ENCODE peak calls at places on chromosomes 6 and 20, in four cellular contexts. Y is K562, P is GM12878, F is endothelial cell of umbilical vein. Z is an unnamed sample.

GRCh38 chr6:17584241-17584803 is 15.8 kb upstream of the FAM8A1 start:
- DNase-seq in Y (peak), P (no peak), F (peak), Z (peak)

GRCh38 chr6:44685213-44685612 is 297.7 kb downstream of the CDC5L start:
- DNase-seq in Y (no peak), P (no peak), F (no peak), Z (no peak)

GRCh38 chr20:59576216-59576953 is 28.0 kb upstream of the PHACTR3 start:
- DNase-seq in Y (no peak), P (no peak), F (no peak), Z (no peak)

GRCh38 chr6:35496036-35496850 is 636 bp downstream of the TEAD3 start:
- DNase-seq in Y (peak), P (no peak), F (no peak), Z (no peak)

GRCh38 chr20:53643031-53643832 is 49.6 kb upstream of the ZNF217 start:
- DNase-seq in Y (peak), P (peak), F (peak), Z (peak)

GRCh38 chr6:83488448-83488847 is 23.9 kb upstream of the PRSS35 start:
- DNase-seq in Y (no peak), P (no peak), F (no peak), Z (no peak)

GRCh38 chr6:30882764-30883475 is 1.4 kb upstream of the DDR1 start:
- DNase-seq in Y (peak), P (peak), F (no peak), Z (no peak)

GRCh38 chr20:45448250-45448649 is 21.3 kb upstream of the WFDC2 start:
- DNase-seq in Y (no peak), P (no peak), F (no peak), Z (no peak)

GRCh38 chr6:53960311-53960710 is 150.9 kb upstream of the MLIP start:
- DNase-seq in Y (no peak), P (no peak), F (no peak), Z (peak)

GRCh38 chr6:43901330-43902230 is 131.6 kb downstream of the VEGFA start:
- DNase-seq in Y (no peak), P (no peak), F (no peak), Z (no peak)

GRCh38 chr6:16999486-17000436 is 102.1 kb upstream of the STMND1 start:
- DNase-seq in Y (no peak), P (no peak), F (no peak), Z (peak)

GRCh38 chr20:24648919-24649318 is 179.5 kb downstream of the SYNDIG1 start:
- DNase-seq in Y (no peak), P (peak), F (no peak), Z (no peak)

GRCh38 chr20:62704341-62704948 is 4.2 kb upstream of the NTSR1 start:
- DNase-seq in Y (peak), P (no peak), F (peak), Z (peak)

GRCh38 chr6:131292145-131292938 is 157.1 kb downstream of the AKAP7 start:
- DNase-seq in Y (no peak), P (no peak), F (no peak), Z (no peak)

GRCh38 chr6:13769655-13770053 is 44.7 kb downstream of the MCUR1 start:
- DNase-seq in Y (no peak), P (no peak), F (no peak), Z (no peak)

GRCh38 chr6:46628976-46629375 is 23.6 kb downstream of the CYP39A1 start:
- DNase-seq in Y (no peak), P (no peak), F (no peak), Z (no peak)

GRCh38 chr6:13573669-13574110 is 711 bp upstream of the SIRT5 start:
- DNase-seq in Y (peak), P (no peak), F (peak), Z (peak)

GRCh38 chr20:7371518-7372158 is 568.6 kb downstream of the HAO1 start:
- DNase-seq in Y (no peak), P (no peak), F (no peak), Z (no peak)

GRCh38 chr20:7379206-7379605 is 561.1 kb downstream of the HAO1 start:
- DNase-seq in Y (no peak), P (no peak), F (no peak), Z (no peak)

GRCh38 chr20:7379621-7380220 is 560.5 kb downstream of the HAO1 start:
- DNase-seq in Y (no peak), P (no peak), F (no peak), Z (no peak)

DNA sequence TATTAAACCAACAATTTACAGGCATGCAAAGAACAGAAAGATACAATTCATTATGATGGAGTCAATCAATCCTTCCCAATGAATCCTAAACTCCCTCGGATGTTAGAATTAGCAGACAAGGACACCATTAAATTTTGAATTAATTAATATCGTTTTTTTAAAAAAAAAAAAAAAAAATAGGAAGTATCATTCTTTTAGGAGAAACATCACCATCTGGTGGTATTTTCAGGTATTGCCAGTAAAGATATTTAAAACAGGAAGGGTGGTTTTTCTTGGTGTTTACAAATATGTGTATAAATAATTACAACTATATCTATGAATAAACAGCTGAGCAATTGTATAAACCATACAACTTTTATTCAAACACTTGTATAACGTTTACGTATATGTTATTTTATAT is 564.4 kb downstream of the HAO1 start:
- DNase-seq in Y (peak), P (no peak), F (peak), Z (peak)
- TF ChIP-seq FOS in Y (no peak), P (no peak), F (no peak), Z (no peak)

GRCh38 chr6:127924440-127924839 is 23.6 kb upstream of the THEMIS start:
- DNase-seq in Y (no peak), P (no peak), F (no peak), Z (peak)
- TF ChIP-seq FOS in Y (no peak), P (no peak), F (no peak), Z (no peak)

GRCh38 chr6:57221191-57221935 is 744 bp downstream of the RAB23 start:
- DNase-seq in Y (peak), P (no peak), F (peak), Z (peak)
- TF ChIP-seq FOS in Y (no peak), P (no peak), F (no peak), Z (no peak)

GRCh38 chr6:150620244-150620643 is 20.6 kb downstream of the PLEKHG1 start:
- DNase-seq in Y (no peak), P (no peak), F (no peak), Z (no peak)

GRCh38 chr6:150616581-150616980 is 16.9 kb downstream of the PLEKHG1 start:
- DNase-seq in Y (no peak), P (no peak), F (peak), Z (no peak)

GRCh38 chr6:150615967-150616366 is 16.3 kb downstream of the PLEKHG1 start:
- DNase-seq in Y (no peak), P (no peak), F (no peak), Z (no peak)

GRCh38 chr6:150617062-150617461 is 17.4 kb downstream of the PLEKHG1 start:
- DNase-seq in Y (no peak), P (no peak), F (peak), Z (no peak)

DNA sequence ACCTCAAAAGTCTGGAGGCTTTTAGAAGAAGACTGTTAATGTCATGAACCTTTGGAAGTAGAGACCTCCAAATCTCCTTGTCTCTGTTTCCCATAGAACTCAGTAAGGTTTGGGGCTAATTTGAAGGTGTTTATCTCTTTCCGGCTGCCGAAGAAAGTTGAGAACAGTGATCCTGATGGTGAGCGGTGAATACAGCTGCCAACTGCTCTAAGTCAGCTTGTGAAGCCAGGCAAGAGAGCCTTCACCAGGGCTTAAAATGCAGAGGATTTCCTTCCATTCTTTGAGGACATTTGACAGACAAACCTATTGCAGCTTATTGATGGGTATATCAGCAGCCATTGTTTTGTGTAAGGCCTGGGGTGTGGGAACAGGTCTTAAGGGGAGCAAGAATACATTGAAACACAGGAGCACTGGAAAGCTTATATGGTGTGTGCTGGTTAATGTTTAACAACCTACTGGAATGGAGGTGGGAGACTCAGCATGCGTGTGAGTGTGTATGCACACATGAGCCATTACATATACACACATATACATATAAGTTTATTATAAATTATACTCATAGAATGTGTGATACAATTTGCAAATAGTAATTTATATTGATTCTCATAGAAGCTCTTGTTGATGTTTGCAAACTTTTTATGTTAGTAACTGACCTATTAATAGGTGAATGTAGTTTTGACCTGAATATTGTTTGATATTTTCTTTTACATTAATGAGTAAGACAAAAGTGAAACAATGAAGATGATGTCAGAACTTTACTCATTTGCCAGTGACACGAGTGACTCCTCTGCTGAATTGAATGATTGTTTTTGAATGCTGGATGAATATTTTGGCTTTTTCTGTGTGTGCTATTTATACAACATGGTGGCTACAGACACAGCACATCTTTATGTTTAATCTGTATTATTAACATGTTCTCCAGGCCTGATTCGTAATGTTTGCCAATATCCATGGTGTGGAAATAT is 18.1 kb downstream of the PLEKHG1 start:
- DNase-seq in Y (no peak), P (no peak), F (peak), Z (no peak)
- TF ChIP-seq FOS in Y (no peak), P (no peak), F (peak), Z (no peak)

GRCh38 chr6:119459207-119459974 is 109.8 kb upstream of the MAN1A1 start:
- DNase-seq in Y (no peak), P (peak), F (no peak), Z (no peak)
- TF ChIP-seq FOS in Y (no peak), P (no peak), F (no peak), Z (no peak)

GRCh38 chr20:4896119-4896700 is 105.1 kb downstream of the SLC23A2 start:
- DNase-seq in Y (no peak), P (no peak), F (no peak), Z (no peak)
- TF ChIP-seq FOS in Y (no peak), P (no peak), F (no peak), Z (no peak)

DNA sequence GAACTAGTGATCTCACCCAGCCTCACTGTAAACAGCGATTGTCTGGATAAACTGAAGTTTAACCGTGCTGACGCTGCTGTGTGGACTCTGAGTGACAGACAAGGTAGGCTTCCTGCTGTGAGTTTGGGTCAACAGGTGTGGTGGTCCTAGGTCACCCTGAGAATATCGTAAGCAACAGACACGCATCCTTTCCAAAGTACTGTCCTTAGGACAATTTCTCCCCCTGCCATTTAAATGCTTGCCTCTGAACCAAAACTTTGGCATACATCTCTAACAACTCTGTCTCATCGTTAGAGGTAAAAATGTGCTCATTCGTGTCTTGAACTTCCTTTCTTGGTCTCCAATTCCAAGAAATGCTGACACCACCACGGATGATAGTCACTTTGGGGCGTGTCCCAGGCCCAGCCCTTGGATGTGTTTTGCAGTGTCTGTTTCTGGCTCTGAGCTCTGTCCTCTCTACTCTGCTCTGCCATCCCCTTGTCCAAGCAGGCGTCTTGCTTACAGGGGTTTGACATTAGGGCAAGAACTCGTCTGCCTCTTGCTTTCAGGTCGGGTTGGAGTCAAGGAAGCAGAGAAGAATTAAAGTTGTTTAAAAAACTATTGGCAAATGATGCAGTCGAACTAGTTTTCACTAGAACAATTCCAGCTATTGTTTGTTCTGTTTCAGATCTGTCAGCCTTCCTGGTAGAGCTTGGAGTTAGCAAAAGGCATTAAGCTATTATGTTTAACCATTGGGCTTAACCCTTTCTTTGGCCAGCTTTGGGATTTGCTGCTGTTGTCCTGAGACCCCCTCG is 95.6 kb downstream of the EYA2 start:
- DNase-seq in Y (peak), P (no peak), F (no peak), Z (no peak)
- TF ChIP-seq FOS in Y (no peak), P (no peak), F (no peak), Z (no peak)

DNA sequence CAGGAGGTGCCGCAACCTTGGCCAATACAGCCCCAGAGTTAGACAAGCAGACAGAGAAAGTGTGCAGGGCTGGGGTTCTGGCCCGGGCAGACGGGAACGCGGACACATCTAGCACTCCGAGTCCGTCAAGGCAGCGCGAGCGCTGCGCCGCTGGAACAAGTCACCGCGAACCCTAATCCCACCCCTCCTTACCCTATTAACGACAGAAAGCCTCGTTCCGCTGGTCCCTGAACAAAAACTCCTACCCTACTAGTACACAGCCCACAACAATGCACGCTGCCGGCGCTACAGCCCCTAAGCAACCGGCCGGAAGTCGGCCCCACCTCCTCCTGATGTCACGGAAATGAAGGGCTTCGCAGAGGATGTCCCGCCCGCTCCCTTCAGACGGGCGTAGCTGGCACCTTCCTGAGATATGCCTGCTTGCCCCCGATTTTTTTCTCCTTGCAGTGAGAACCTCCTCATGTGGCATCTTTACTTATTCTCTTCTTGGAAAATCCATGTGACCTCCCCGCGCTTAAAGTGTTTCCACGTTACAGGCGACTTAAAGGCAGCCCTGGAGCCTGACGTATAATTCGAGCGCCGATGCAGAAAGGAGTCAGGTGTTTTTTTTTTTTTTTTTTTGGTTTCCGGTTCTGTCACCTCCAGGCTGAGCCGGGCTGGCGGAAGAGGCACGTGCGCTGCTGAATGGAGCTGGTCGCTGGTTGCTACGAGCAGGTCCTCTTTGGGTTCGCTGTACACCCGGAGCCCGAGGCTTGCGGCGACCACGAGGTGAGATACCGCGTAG is at the start of the genes C6orf52 and PAK1IP1:
- DNase-seq in Y (peak), P (peak), F (peak), Z (peak)
- TF ChIP-seq FOS in Y (no peak), P (no peak), F (no peak), Z (no peak)